ENCODE peak calls at places on chromosome 7, in eight cellular contexts. One of them, this sample, is unnamed. For H3K4me1, the result is how much of the 10 kb centered on the place peaks cover.

GRCh38 chr7:47318395-47319182 is 263.3 kb downstream of the TNS3 start:
- DNase-seq in MM.1S: no peak
- DNase-seq in PC-3: no peak
- DNase-seq in OCI-LY7: no peak
- DNase-seq in SK-N-SH: no peak
- DNase-seq in neural progenitor cell: no peak
- DNase-seq in HCT116: no peak
- DNase-seq in GM23338: no peak
- DNase-seq in this sample: no peak

GRCh38 chr7:636396-636795 is 90.1 kb upstream of the DNAAF5 start:
- DNase-seq in MM.1S: no peak
- DNase-seq in SK-N-SH: no peak
- DNase-seq in GM23338: no peak
- DNase-seq in OCI-LY7: no peak
- DNase-seq in HCT116: peak
- DNase-seq in PC-3: peak
- DNase-seq in neural progenitor cell: peak
- DNase-seq in this sample: no peak

GRCh38 chr7:157273208-157274202 is 63.3 kb upstream of the DNAJB6 start:
- DNase-seq in neural progenitor cell: peak
- DNase-seq in PC-3: peak
- DNase-seq in HCT116: peak
- DNase-seq in GM23338: peak
- DNase-seq in MM.1S: peak
- DNase-seq in SK-N-SH: peak
- DNase-seq in OCI-LY7: peak
- DNase-seq in this sample: peak

GRCh38 chr7:25805027-25805687 is 346.8 kb upstream of the NFE2L3 start:
- DNase-seq in neural progenitor cell: no peak
- DNase-seq in MM.1S: no peak
- DNase-seq in GM23338: no peak
- DNase-seq in HCT116: no peak
- DNase-seq in SK-N-SH: no peak
- DNase-seq in OCI-LY7: no peak
- DNase-seq in PC-3: no peak
- DNase-seq in this sample: no peak

GRCh38 chr7:99234185-99234584 is 26.3 kb upstream of the KPNA7 start:
- DNase-seq in SK-N-SH: no peak
- DNase-seq in HCT116: no peak
- DNase-seq in OCI-LY7: no peak
- DNase-seq in GM23338: no peak
- DNase-seq in PC-3: no peak
- DNase-seq in MM.1S: no peak
- DNase-seq in neural progenitor cell: no peak
- DNase-seq in this sample: no peak

GRCh38 chr7:7304705-7305475 is 122.5 kb downstream of the C1GALT1 start:
- DNase-seq in OCI-LY7: no peak
- DNase-seq in GM23338: no peak
- DNase-seq in PC-3: no peak
- DNase-seq in neural progenitor cell: no peak
- DNase-seq in SK-N-SH: no peak
- DNase-seq in MM.1S: no peak
- DNase-seq in HCT116: no peak
- DNase-seq in this sample: peak

GRCh38 chr7:127620406-127621233 is 2.7 kb upstream of the PAX4 start:
- DNase-seq in neural progenitor cell: peak
- DNase-seq in PC-3: no peak
- DNase-seq in GM23338: peak
- DNase-seq in OCI-LY7: no peak
- DNase-seq in HCT116: no peak
- DNase-seq in SK-N-SH: no peak
- DNase-seq in MM.1S: no peak
- DNase-seq in this sample: no peak

GRCh38 chr7:111229951-111230350 is 139.0 kb downstream of the LRRN3 start:
- DNase-seq in SK-N-SH: no peak
- DNase-seq in MM.1S: no peak
- DNase-seq in PC-3: no peak
- DNase-seq in HCT116: no peak
- DNase-seq in OCI-LY7: no peak
- DNase-seq in GM23338: no peak
- DNase-seq in neural progenitor cell: no peak
- DNase-seq in this sample: no peak

GRCh38 chr7:141217938-141218337 is 144.1 kb downstream of the TMEM178B start:
- DNase-seq in neural progenitor cell: no peak
- DNase-seq in GM23338: no peak
- DNase-seq in SK-N-SH: no peak
- DNase-seq in OCI-LY7: no peak
- DNase-seq in HCT116: no peak
- DNase-seq in PC-3: no peak
- DNase-seq in MM.1S: no peak
- DNase-seq in this sample: no peak

GRCh38 chr7:87474533-87475358 is 734 bp downstream of the ABCB4 start:
- DNase-seq in SK-N-SH: peak
- DNase-seq in HCT116: no peak
- DNase-seq in OCI-LY7: peak
- DNase-seq in MM.1S: no peak
- DNase-seq in PC-3: peak
- DNase-seq in neural progenitor cell: peak
- DNase-seq in GM23338: peak
- DNase-seq in this sample: peak

GRCh38 chr7:56479136-56479535 is 362.9 kb upstream of the NUPR2 start:
- DNase-seq in neural progenitor cell: no peak
- DNase-seq in HCT116: no peak
- DNase-seq in SK-N-SH: no peak
- DNase-seq in PC-3: no peak
- DNase-seq in MM.1S: no peak
- DNase-seq in GM23338: no peak
- DNase-seq in OCI-LY7: no peak
- DNase-seq in this sample: no peak

GRCh38 chr7:87060288-87060537 is 759 bp upstream of the ELAPOR2 start:
- DNase-seq in OCI-LY7: peak
- DNase-seq in neural progenitor cell: no peak
- DNase-seq in SK-N-SH: no peak
- DNase-seq in PC-3: no peak
- DNase-seq in MM.1S: no peak
- DNase-seq in GM23338: no peak
- DNase-seq in HCT116: no peak
- DNase-seq in this sample: no peak

GRCh38 chr7:84058311-84059076 is 136.1 kb downstream of the SEMA3A start:
- DNase-seq in HCT116: no peak
- DNase-seq in PC-3: peak
- DNase-seq in SK-N-SH: no peak
- DNase-seq in MM.1S: peak
- DNase-seq in OCI-LY7: no peak
- DNase-seq in neural progenitor cell: no peak
- DNase-seq in GM23338: no peak
- DNase-seq in this sample: no peak

GRCh38 chr7:158285383-158285770 is 302.2 kb downstream of the PTPRN2 start:
- DNase-seq in SK-N-SH: no peak
- DNase-seq in HCT116: no peak
- DNase-seq in MM.1S: no peak
- DNase-seq in neural progenitor cell: no peak
- DNase-seq in GM23338: no peak
- DNase-seq in PC-3: no peak
- DNase-seq in OCI-LY7: no peak
- DNase-seq in this sample: no peak

GRCh38 chr7:105429746-105430612 is 41.3 kb upstream of the SRPK2 start:
- DNase-seq in neural progenitor cell: peak
- DNase-seq in PC-3: peak
- DNase-seq in GM23338: peak
- DNase-seq in SK-N-SH: peak
- DNase-seq in HCT116: peak
- DNase-seq in OCI-LY7: peak
- DNase-seq in MM.1S: peak
- DNase-seq in this sample: peak

GRCh38 chr7:142540371-142540770 is 208.9 kb upstream of the PRSS1 start:
- DNase-seq in MM.1S: no peak
- DNase-seq in PC-3: no peak
- DNase-seq in OCI-LY7: no peak
- DNase-seq in GM23338: no peak
- DNase-seq in SK-N-SH: no peak
- DNase-seq in neural progenitor cell: no peak
- DNase-seq in HCT116: no peak
- DNase-seq in this sample: no peak

GRCh38 chr7:97117372-97118188 is at the start of gene SDHAF3:
- DNase-seq in GM23338: peak
- DNase-seq in SK-N-SH: peak
- DNase-seq in HCT116: peak
- DNase-seq in neural progenitor cell: peak
- DNase-seq in PC-3: peak
- DNase-seq in OCI-LY7: peak
- DNase-seq in MM.1S: peak
- DNase-seq in this sample: peak
- TF ChIP-seq CTCF in GM23338: no peak
- TF ChIP-seq CTCF in SK-N-SH: peak
- TF ChIP-seq CTCF in HCT116: no peak
- TF ChIP-seq CTCF in neural progenitor cell: peak
- TF ChIP-seq CTCF in PC-3: no peak
- TF ChIP-seq CTCF in OCI-LY7: peak
- TF ChIP-seq CTCF in MM.1S: peak
- TF ChIP-seq CTCF in this sample: peak

DNA sequence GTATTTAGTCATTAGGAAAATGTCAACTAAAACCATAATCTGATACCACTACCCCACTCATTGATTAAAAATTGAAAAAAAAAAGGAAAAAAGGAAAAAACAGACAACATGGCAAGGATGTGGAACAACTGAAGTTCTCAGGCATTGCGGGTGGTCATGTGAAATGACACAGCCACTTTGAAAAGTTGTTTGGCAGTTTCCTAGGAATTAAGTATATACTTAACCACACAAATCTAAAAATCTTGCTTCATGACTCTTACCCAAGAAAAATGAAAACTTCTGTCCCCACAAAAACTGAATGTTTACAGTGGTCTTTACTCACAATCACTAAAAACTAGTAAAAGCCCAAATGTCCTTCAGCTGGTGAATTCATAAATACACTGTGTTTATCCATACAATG is 254.5 kb downstream of the AHR start:
- DNase-seq in GM23338: no peak
- DNase-seq in MM.1S: no peak
- DNase-seq in SK-N-SH: no peak
- DNase-seq in neural progenitor cell: no peak
- DNase-seq in HCT116: no peak
- DNase-seq in PC-3: no peak
- DNase-seq in OCI-LY7: no peak
- DNase-seq in this sample: no peak
- TF ChIP-seq EZH2phosphoT487 in GM23338: no peak
- TF ChIP-seq EZH2phosphoT487 in MM.1S: no peak
- TF ChIP-seq EZH2phosphoT487 in SK-N-SH: no peak
- TF ChIP-seq EZH2phosphoT487 in neural progenitor cell: no peak
- TF ChIP-seq EZH2phosphoT487 in HCT116: no peak
- TF ChIP-seq EZH2phosphoT487 in PC-3: no peak
- TF ChIP-seq EZH2phosphoT487 in OCI-LY7: no peak
- TF ChIP-seq EZH2phosphoT487 in this sample: no peak

DNA sequence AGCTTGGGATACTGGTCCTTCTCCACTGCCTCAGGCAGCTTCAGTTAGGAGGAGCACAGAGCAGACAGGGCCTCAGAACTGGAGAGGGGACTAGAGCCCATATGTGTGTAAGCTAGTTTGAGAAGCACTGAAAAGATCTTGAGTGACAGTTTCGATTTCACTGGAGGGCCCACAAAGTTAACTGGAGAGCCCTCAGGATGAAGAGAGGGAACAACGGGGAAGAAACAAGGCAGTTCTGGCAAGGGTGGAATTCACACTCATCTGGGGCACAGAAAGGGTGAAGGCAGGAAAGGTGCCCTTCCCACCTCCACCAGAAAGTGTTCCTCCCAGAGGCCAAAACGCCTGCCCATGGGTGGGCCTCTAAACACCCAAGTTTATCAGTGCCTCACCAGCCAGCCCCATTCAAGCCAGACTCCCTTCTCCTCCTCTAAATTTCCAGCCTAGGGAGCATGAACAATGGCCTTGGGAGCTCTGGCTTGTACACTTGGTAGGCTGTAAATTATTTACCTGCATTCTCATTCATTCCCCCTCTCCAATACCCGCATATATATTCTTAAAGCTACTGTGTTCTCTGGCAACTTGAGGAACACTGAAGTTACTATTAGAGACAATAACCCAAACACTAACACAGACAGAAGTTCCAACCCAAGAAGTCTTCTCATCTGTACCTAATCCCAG is 3.4 kb downstream of the WDR91 start:
- DNase-seq in PC-3: no peak
- DNase-seq in MM.1S: no peak
- DNase-seq in OCI-LY7: no peak
- DNase-seq in SK-N-SH: no peak
- DNase-seq in GM23338: no peak
- DNase-seq in HCT116: no peak
- DNase-seq in neural progenitor cell: no peak
- DNase-seq in this sample: no peak
- H3K4me1 ChIP-seq in PC-3: under half
- H3K4me1 ChIP-seq in MM.1S: under half
- H3K4me1 ChIP-seq in OCI-LY7: under half
- H3K4me1 ChIP-seq in SK-N-SH: under half
- H3K4me1 ChIP-seq in GM23338: under half
- H3K4me1 ChIP-seq in HCT116: under half
- H3K4me1 ChIP-seq in neural progenitor cell: under half
- H3K4me1 ChIP-seq in this sample: under half

GRCh38 chr7:52091101-52091500 is 774.5 kb upstream of the COBL start:
- DNase-seq in MM.1S: no peak
- DNase-seq in PC-3: no peak
- DNase-seq in OCI-LY7: no peak
- DNase-seq in neural progenitor cell: no peak
- DNase-seq in HCT116: no peak
- DNase-seq in SK-N-SH: no peak
- DNase-seq in GM23338: no peak
- DNase-seq in this sample: no peak

GRCh38 chr7:52085610-52086009 is 769.0 kb upstream of the COBL start:
- DNase-seq in HCT116: no peak
- DNase-seq in neural progenitor cell: no peak
- DNase-seq in PC-3: no peak
- DNase-seq in MM.1S: no peak
- DNase-seq in GM23338: peak
- DNase-seq in OCI-LY7: no peak
- DNase-seq in SK-N-SH: no peak
- DNase-seq in this sample: no peak

GRCh38 chr7:52088008-52088787 is 771.6 kb upstream of the COBL start:
- DNase-seq in SK-N-SH: peak
- DNase-seq in GM23338: peak
- DNase-seq in OCI-LY7: no peak
- DNase-seq in HCT116: no peak
- DNase-seq in MM.1S: no peak
- DNase-seq in PC-3: no peak
- DNase-seq in neural progenitor cell: peak
- DNase-seq in this sample: peak
- TF ChIP-seq CTCF in SK-N-SH: no peak
- TF ChIP-seq CTCF in GM23338: peak
- TF ChIP-seq CTCF in OCI-LY7: no peak
- TF ChIP-seq CTCF in HCT116: no peak
- TF ChIP-seq CTCF in MM.1S: no peak
- TF ChIP-seq CTCF in PC-3: no peak
- TF ChIP-seq CTCF in neural progenitor cell: peak
- TF ChIP-seq CTCF in this sample: peak

This sample was measured in hepatocyte.